ENCODE peak calls at places on chromosomes 16 and 17, in ten cellular contexts. S is transverse colon; I is OCI-LY7; T is heart left ventricle; D is heart right ventricle; Q is ascending aorta; N is upper lobe of left lung; J is CD4-positive, CD25-positive, alpha-beta regulatory T cell; O is mesendoderm; M is dorsolateral prefrontal cortex. E is an unnamed sample.
A peak's percentile ranks its signal among the peaks of the same experiment; 100 is the strongest.

GRCh38 chr17:61400058-61400785 is 579 bp downstream of the TBX2 start:
- DNase-seq in S (no peak), I (no peak), T (no peak), D (no peak), Q (peak; percentile 70), N (no peak), J (no peak), O (peak; percentile 53), M (no peak), E (peak; percentile 70)

GRCh38 chr16:2048116-2048543 is 345 bp downstream of the TSC2 start:
- DNase-seq in S (peak; percentile 41), I (no peak), T (no peak), D (no peak), Q (no peak), N (no peak), J (no peak), O (no peak), M (no peak), E (no peak)

GRCh38 chr16:87339086-87339723 is 22.0 kb upstream of the C16orf95 start:
- DNase-seq in S (no peak), I (no peak), T (no peak), D (no peak), Q (no peak), N (no peak), J (no peak), O (peak; percentile 9), M (no peak), E (no peak)

GRCh38 chr16:56780646-56781045 is 50.7 kb downstream of the NUP93 start:
- DNase-seq in S (no peak), I (no peak), T (no peak), D (no peak), Q (no peak), N (no peak), J (no peak), O (no peak), M (no peak), E (no peak)

GRCh38 chr17:79531191-79531590 is 79.7 kb downstream of the RBFOX3 start:
- DNase-seq in S (no peak), I (no peak), T (no peak), D (no peak), Q (no peak), N (no peak), J (no peak), O (no peak), M (no peak), E (no peak)

GRCh38 chr17:2955931-2956582 is 107.3 kb downstream of the OR1D5 start:
- DNase-seq in S (no peak), I (no peak), T (no peak), D (no peak), Q (peak; percentile 37), N (peak; percentile 0), J (no peak), O (no peak), M (peak; percentile 33), E (no peak)

GRCh38 chr16:4117250-4117578 is 972 bp upstream of the ADCY9 start:
- DNase-seq in S (no peak), I (no peak), T (no peak), D (no peak), Q (no peak), N (no peak), J (no peak), O (no peak), M (no peak), E (no peak)

GRCh38 chr17:47009759-47010594 is 30.9 kb upstream of the RPRML start:
- DNase-seq in S (no peak), I (no peak), T (peak; percentile 53), D (no peak), Q (no peak), N (no peak), J (no peak), O (peak; percentile 13), M (no peak), E (no peak)

GRCh38 chr17:44280383-44280782 is 12.4 kb upstream of the SLC4A1 start:
- DNase-seq in S (no peak), I (no peak), T (no peak), D (no peak), Q (no peak), N (peak; percentile 24), J (no peak), O (no peak), M (no peak), E (no peak)

GRCh38 chr17:43951750-43952149 is 2.0 kb downstream of the PYY start:
- DNase-seq in S (no peak), I (no peak), T (no peak), D (no peak), Q (no peak), N (no peak), J (no peak), O (no peak), M (no peak), E (no peak)

DNA sequence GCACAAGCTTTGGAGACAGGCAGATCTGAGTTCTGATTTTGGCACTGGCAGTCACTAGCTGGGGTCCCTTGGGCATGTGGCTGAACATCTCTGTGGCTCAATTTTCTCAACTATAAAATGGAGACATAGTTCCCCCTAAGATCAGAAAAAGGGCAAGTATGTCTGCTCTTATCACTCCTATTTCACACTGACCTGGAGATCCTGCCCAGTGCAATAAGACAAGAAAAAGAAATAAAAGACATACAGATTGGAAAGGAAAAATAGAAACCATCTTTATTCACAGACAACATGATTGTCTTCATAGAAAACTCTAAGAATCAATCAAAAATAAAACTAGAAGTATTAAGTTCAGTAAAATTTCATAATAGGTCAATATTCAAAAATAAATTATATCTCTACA is 56.0 kb upstream of the LHX1 start:
- DNase-seq in S (no peak), I (no peak), T (no peak), D (no peak), Q (no peak), N (no peak), J (no peak), O (no peak), M (no peak), E (no peak)
- H3K4me3 ChIP-seq in S (no peak overlapping the region), I (no peak overlapping the region), T (no peak overlapping the region), D (no peak overlapping the region), Q (no peak overlapping the region), N (no peak overlapping the region), J (no peak overlapping the region), O (no peak overlapping the region), M (no peak overlapping the region), E (no peak overlapping the region)

GRCh38 chr16:16996830-16997229 is 473.9 kb downstream of the XYLT1 start:
- DNase-seq in S (no peak), I (no peak), T (no peak), D (no peak), Q (no peak), N (no peak), J (no peak), O (peak; percentile 46), M (no peak), E (no peak)

GRCh38 chr16:16992986-16993783 is 477.6 kb downstream of the XYLT1 start:
- DNase-seq in S (no peak), I (peak; percentile 13), T (no peak), D (no peak), Q (no peak), N (no peak), J (peak; percentile 5), O (no peak), M (no peak), E (no peak)

GRCh38 chr16:16988963-16989362 is 481.8 kb downstream of the XYLT1 start:
- DNase-seq in S (no peak), I (no peak), T (no peak), D (no peak), Q (no peak), N (no peak), J (no peak), O (no peak), M (no peak), E (no peak)

GRCh38 chr16:16994831-16995230 is 475.9 kb downstream of the XYLT1 start:
- DNase-seq in S (no peak), I (no peak), T (no peak), D (no peak), Q (no peak), N (no peak), J (no peak), O (peak; percentile 30), M (no peak), E (no peak)

DNA sequence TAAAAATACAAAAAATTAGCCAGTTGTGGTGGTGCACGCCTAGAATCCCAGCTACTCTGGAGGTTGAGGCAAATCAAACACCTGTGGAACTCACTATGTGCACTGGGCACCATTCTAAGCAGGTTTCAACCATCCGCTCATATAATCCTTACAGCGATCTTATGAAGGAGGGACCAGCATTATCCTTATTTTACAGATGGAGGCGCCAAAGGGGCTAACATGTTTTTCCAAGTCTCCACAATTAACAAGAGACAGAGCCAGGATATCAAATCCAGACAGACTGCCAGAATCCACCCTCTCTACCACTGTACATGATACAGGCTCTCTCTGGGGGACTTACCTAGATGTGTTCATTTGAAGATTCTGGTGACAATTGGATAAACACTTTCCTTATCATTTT is 479.0 kb downstream of the XYLT1 start:
- DNase-seq in S (no peak), I (no peak), T (no peak), D (no peak), Q (no peak), N (no peak), J (no peak), O (no peak), M (no peak), E (no peak)
- H3K27ac ChIP-seq in S (no peak overlapping the region), I (no peak overlapping the region), T (no peak overlapping the region), D (no peak overlapping the region), Q (no peak overlapping the region), N (no peak overlapping the region), J (no peak overlapping the region), O (no peak overlapping the region), M (no peak overlapping the region), E (no peak overlapping the region)

DNA sequence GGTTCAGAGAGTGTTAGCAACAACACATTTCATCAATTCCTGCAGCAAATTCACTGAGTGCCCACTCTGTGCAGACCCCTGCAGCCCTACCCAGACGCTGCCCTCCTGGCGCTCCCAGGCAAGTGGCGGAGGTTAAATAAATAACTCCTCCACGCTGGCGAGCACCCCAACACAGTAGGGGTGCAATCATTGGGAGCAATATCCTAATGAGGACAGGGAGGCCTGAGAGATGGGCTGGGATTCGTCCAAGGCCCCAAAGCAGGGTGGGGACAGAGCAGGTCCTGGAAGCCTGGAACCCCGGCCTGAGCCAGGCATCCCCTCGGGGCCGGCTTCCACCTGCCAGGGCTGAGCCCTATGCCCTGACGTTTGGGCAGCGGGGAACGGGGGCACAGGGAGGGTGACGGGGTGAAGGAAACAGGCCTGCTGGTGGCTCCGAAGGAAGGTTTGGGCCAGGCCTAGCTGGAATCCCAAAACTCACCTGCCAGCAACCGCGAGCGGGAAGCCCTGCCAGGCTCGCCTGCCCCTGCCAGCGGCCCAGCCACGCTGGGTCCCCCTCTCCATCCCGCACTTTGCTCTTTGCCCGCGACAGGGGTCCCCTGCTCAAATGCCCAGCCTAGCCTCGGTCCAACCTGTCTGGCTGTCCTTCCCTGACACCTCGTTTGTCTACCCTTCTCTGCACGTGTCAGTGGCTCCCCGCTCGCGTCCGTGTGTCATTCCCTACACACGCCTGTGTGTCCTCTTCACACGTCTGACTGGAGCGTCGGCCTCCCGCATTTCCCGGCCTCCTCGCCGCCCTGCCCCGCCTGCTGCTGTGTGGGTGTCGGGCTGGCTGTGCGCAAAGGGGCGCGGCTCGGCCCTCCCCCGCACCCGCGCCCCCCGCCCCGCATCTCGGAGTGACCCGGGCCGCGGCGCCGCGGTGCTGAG is 721 bp upstream of the BEAN1 start:
- DNase-seq in S (no peak), I (no peak), T (no peak), D (no peak), Q (peak; percentile 60), N (no peak), J (no peak), O (no peak), M (no peak), E (peak; percentile 62)
- H3K4me3 ChIP-seq in S (peak overlapping the region; percentile 28), I (no peak overlapping the region), T (peak overlapping the region; percentile 51), D (peak overlapping the region; percentile 38), Q (peak overlapping the region; percentile 31), N (no peak overlapping the region), J (no peak overlapping the region), O (no peak overlapping the region), M (peak overlapping the region; percentile 56), E (peak overlapping the region; percentile 49)

GRCh38 chr17:78252701-78253635 is 21.5 kb downstream of the TMEM235 start:
- DNase-seq in S (no peak), I (peak; percentile 65), T (no peak), D (no peak), Q (no peak), N (no peak), J (no peak), O (no peak), M (no peak), E (no peak)
- H3K27ac ChIP-seq in S (peak overlapping the region; percentile 80), I (peak overlapping the region; percentile 61), T (no peak overlapping the region), D (peak overlapping the region; percentile 38), Q (no peak overlapping the region), N (peak overlapping the region; percentile 6), J (peak overlapping the region; percentile 82), O (no peak overlapping the region), M (peak overlapping the region; percentile 97), E (no peak overlapping the region)